ENCODE peak calls at places on chromosomes 16 and 17, in five cellular contexts. Y, P, C, I and N are unnamed samples.

GRCh38 chr17:4142107-4142900 is 526 bp downstream of the ZZEF1 start:
- DNase-seq in Y (peak), C (no peak), P (no peak), I (peak), N (peak)

GRCh38 chr17:49971848-49972485 is 3.0 kb downstream of the DLX4 start:
- DNase-seq in P (no peak), Y (no peak), C (no peak), I (peak), N (no peak)

GRCh38 chr16:70644763-70645597 is 1.4 kb upstream of the IL34 start:
- DNase-seq in I (no peak), C (no peak), P (no peak), Y (no peak), N (no peak)

GRCh38 chr16:31291376-31291775 is 31.6 kb downstream of the ITGAM start:
- DNase-seq in Y (no peak), P (no peak), I (no peak), C (no peak), N (no peak)

GRCh38 chr17:6941989-6942388 is 53.9 kb upstream of the ALOX12 start:
- DNase-seq in P (no peak), C (no peak), I (no peak), Y (no peak), N (no peak)

GRCh38 chr17:50661795-50662391 is 27.2 kb downstream of the ABCC3 start:
- DNase-seq in I (peak), C (no peak), Y (peak), P (no peak), N (peak)

GRCh38 chr16:3027983-3028715 is 4.3 kb downstream of the THOC6 start:
- DNase-seq in Y (peak), C (peak), P (no peak), I (peak), N (peak)

GRCh38 chr17:78970834-78971763 is 8.6 kb downstream of the LGALS3BP start:
- DNase-seq in Y (peak), P (peak), I (peak), C (peak), N (peak)

DNA sequence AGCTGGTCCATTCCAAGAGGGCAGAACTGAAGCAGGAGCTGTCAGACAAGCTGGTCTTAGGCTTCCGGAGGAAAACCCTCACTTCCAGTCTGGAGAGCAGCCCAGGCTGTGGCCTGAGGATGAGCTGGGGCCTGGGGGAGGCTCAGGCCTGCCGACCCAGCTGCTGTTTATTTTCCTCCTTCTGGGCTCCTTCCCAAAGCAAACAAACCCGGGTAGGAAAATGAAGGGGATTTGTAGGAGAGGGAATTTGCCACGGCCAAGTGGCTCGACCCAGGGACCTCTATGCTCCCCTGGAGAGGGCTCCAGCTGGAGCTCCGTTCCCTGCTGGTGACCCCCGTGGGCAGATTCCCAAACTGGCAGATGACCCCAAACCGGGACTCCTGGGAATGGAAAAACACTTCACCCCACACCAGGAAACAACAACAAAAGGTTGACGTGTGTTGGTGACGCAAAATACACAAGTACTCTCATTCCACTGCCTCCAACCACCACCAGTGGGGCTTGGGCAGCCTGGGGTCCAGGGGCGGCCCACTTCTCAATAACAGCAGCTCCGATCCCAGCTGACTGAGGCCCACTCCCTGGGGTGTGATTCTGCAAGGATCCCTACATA is 8.8 kb downstream of the JUP start:
- DNase-seq in P (no peak), I (peak), Y (peak), C (no peak), N (peak)
- H3K4me3 ChIP-seq in P (no peak), I (no peak), Y (no peak), C (no peak), N (no peak)

DNA sequence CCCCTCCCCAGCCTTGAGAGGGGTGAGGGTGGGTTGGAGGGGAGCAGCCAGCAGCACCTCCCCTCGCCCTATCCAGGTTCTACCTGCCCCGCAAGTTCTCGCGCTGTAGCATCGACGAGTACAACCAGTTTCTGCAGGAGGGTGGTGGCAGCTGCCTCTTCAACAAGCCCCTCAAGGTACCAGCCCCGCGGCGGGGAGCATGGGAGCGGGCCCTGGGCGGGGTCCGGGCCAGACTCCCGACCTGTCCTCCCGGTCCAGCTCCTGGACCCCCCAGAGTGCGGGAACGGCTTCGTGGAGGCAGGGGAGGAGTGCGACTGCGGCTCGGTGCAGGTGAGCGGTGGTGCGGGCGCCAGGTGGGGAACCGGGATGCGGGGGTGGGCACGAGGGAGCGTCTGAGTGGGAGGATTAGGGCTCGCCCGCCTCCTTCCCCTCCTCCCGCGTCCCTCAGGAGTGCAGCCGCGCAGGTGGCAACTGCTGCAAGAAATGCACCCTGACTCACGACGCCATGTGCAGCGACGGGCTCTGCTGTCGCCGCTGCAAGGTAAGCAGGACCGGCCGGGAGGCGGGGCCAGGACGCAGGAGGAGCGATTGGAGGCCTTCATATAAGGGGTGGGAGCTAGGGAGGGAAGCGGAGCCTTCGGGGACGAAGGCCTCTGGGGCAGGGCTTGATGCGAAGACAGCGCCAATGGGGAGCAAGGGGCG is 16.5 kb downstream of the ADAM11 start:
- DNase-seq in I (peak), P (peak), Y (peak), C (peak), N (peak)
- TF ChIP-seq CTCF in I (no peak), P (peak), Y (no peak), C (no peak), N (no peak)

GRCh38 chr17:30696234-30696633 is 128.3 kb downstream of the CRLF3 start:
- DNase-seq in Y (no peak), P (no peak), I (no peak), C (no peak), N (no peak)
- H3K4me3 ChIP-seq in Y (no peak), P (no peak), I (no peak), C (no peak), N (no peak)

GRCh38 chr17:2070241-2071023 is 15.5 kb downstream of the HIC1 start:
- DNase-seq in I (no peak), C (no peak), Y (no peak), P (no peak), N (no peak)
- TF ChIP-seq CTCF in I (no peak), C (no peak), Y (no peak), P (no peak), N (no peak)

DNA sequence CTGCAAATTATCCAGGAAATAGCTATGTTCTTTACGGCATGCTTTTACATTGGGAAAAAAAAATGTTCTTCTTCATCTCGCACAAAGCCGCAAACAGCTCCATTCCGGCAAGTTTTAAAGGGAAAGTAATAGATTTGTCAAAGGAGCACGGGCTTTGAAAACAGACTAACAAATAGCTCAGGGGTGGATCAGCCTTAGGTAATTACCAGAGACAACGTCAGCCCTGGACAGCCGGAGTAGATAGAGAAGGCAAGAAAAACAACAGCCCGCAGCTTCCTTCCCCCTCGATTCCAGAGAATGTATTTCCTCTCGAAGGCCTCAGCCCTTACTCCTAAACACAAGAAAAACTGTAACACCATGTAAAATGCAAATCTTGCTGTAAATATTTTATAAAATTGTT is 222.5 kb downstream of the C16orf78 start:
- DNase-seq in C (no peak), I (peak), P (no peak), Y (peak), N (peak)
- H3K4me3 ChIP-seq in C (no peak), I (no peak), P (peak), Y (peak), N (no peak)

DNA sequence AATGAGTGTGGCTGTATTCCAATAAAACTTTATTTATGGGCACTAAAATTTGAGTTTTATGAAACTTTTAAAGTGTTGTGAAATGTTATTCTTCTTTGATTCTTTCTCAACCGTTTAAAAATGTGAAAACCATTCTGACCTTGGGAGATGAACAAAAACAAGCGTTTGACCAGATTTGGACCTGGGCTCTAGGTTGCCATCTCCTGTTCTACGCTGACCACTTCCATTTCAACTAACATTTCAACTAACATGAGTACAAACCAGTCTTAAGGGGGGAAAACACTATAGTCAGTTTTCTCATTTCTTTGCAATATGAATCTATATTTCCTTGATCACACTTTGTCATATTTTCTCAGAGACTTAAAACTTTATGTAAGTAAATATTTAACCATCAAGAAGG is 118.4 kb upstream of the IRX5 start:
- DNase-seq in Y (no peak), P (no peak), C (no peak), I (peak), N (peak)
- TF ChIP-seq CTCF in Y (peak), P (no peak), C (no peak), I (peak), N (no peak)

DNA sequence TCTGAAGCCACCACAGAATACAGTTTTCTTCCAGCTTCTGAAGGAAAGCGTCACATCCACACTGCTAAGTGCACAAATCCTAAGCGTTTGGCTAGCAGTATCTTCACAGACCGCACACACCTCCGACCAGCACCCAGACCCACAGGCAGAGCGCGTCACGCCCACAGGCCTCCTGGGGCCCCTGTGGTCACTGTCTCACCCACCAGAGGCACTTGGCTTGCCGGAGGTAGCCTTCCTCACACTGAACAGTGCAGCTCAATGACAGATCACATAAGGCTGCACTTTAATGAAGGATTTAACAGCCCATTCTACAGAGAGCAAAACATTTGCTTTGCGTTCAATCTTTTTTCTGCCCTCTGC is 21.2 kb downstream of the SPHK1 start:
- DNase-seq in C (no peak), P (no peak), I (no peak), Y (no peak), N (no peak)
- H3K4me3 ChIP-seq in C (no peak), P (no peak), I (no peak), Y (no peak), N (no peak)

GRCh38 chr16:58013201-58013956 is 12.2 kb downstream of the USB1 start:
- DNase-seq in Y (no peak), I (no peak), C (no peak), P (no peak), N (no peak)

GRCh38 chr16:58012481-58012880 is 11.3 kb downstream of the USB1 start:
- DNase-seq in C (no peak), P (no peak), I (no peak), Y (no peak), N (no peak)

GRCh38 chr16:58010886-58011285 is 9.7 kb downstream of the USB1 start:
- DNase-seq in C (no peak), Y (no peak), P (no peak), I (no peak), N (no peak)

GRCh38 chr16:58009856-58010416 is 8.7 kb downstream of the USB1 start:
- DNase-seq in C (no peak), I (no peak), P (no peak), Y (no peak), N (no peak)

DNA sequence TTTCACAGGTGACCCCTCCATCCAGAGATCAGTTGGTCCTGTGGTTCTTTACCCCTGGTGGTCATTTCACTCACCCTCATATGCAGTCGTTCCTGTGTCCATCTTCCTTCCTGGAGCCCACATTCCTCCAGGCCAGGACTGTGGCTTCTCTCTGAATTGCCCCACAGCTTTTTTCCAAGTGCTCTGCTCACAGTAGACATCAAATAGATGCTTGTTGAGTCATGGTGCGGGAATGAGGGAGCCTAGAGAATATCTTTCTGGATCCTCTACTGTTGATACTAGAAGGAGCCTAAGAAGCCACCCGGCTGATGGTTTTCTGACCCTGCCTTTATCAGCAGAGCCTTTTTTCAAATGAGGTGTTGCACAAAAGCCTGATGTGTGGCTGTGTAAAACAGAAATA is 10.4 kb downstream of the USB1 start:
- DNase-seq in Y (no peak), P (no peak), C (no peak), I (peak), N (peak)
- TF ChIP-seq CTCF in Y (no peak), P (no peak), C (no peak), I (no peak), N (no peak)